ENCODE peak calls at places on chromosomes 11 and 22, in nine cellular contexts. R is HFFc6; T is chondrocyte; F is body of pancreas; S is fibroblast of lung; C is nephron progenitor cell; V is transverse colon; X is cardiac muscle cell; E is CD8-positive, alpha-beta T cell. W is an unnamed sample.

GRCh38 chr22:24289138-24289537 is 18.5 kb downstream of the SPECC1L start:
- DNase-seq in T (no peak), R (peak), C (no peak), S (peak), X (peak), V (no peak), E (no peak), F (no peak), W (no peak)

GRCh38 chr11:120751550-120751949 is 240.0 kb downstream of the GRIK4 start:
- DNase-seq in V (no peak), R (no peak), C (no peak), X (no peak), S (no peak), T (no peak), F (no peak), E (no peak), W (no peak)

GRCh38 chr11:110299006-110299785 is 2.8 kb upstream of the RDX start:
- DNase-seq in R (no peak), X (no peak), E (no peak), T (no peak), F (no peak), S (no peak), C (no peak), V (no peak), W (no peak)

GRCh38 chr11:59754494-59754858 is 700 bp upstream of the STX3 start:
- DNase-seq in S (peak), E (peak), T (no peak), R (no peak), X (no peak), V (peak), F (peak), C (peak), W (peak)

GRCh38 chr11:61749607-61750217 is 2.7 kb upstream of the MYRF start:
- DNase-seq in C (peak), E (no peak), T (no peak), R (no peak), X (peak), S (peak), V (no peak), F (no peak), W (no peak)

GRCh38 chr22:47567741-47568140 is 805.3 kb downstream of the TBC1D22A start:
- DNase-seq in C (no peak), R (no peak), X (no peak), T (no peak), S (no peak), V (no peak), F (no peak), E (no peak), W (no peak)

GRCh38 chr11:27907534-27907933 is 200.4 kb downstream of the KIF18A start:
- DNase-seq in E (no peak), F (no peak), C (no peak), T (no peak), R (no peak), V (no peak), S (no peak), X (peak), W (no peak)

GRCh38 chr22:26169312-26170111 is at the start of gene SEZ6L:
- DNase-seq in R (no peak), E (no peak), X (no peak), V (no peak), S (peak), T (no peak), F (peak), C (peak), W (no peak)

GRCh38 chr22:46233231-46233630 is 16.9 kb downstream of the CDPF1 start:
- DNase-seq in S (peak), C (no peak), T (no peak), V (no peak), E (no peak), X (no peak), F (peak), R (peak), W (no peak)

GRCh38 chr22:24977370-24978230 is 25.1 kb downstream of the KIAA1671 start:
- DNase-seq in X (peak), V (peak), C (peak), E (no peak), R (no peak), S (no peak), T (no peak), F (peak), W (no peak)

GRCh38 chr11:44018127-44018521 is 29.7 kb upstream of the ACCSL start:
- DNase-seq in R (no peak), C (no peak), V (no peak), S (no peak), E (no peak), F (no peak), X (no peak), T (no peak), W (no peak)

GRCh38 chr22:42719133-42719532 is 1.5 kb downstream of the A4GALT start:
- DNase-seq in F (no peak), V (no peak), R (peak), T (no peak), X (peak), E (no peak), C (no peak), S (no peak), W (no peak)
- TF ChIP-seq CTCF in F (no peak), V (no peak), R (no peak), T (peak), X (no peak), E (no peak), C (no peak), S (no peak), W (no peak)

GRCh38 chr11:870418-870817 is 27.8 kb downstream of the TSPAN4 start:
- DNase-seq in T (no peak), S (no peak), X (no peak), E (no peak), V (no peak), C (no peak), F (no peak), R (no peak), W (no peak)

GRCh38 chr11:869399-870126 is 26.9 kb downstream of the TSPAN4 start:
- DNase-seq in T (no peak), E (no peak), F (no peak), S (no peak), X (no peak), C (no peak), R (no peak), V (no peak), W (no peak)

GRCh38 chr11:871472-871871 is 28.8 kb downstream of the TSPAN4 start:
- DNase-seq in C (no peak), F (no peak), E (no peak), V (no peak), X (no peak), S (no peak), T (no peak), R (no peak), W (no peak)

GRCh38 chr11:868802-869201 is 26.1 kb downstream of the TSPAN4 start:
- DNase-seq in T (no peak), E (no peak), F (no peak), X (no peak), C (no peak), R (no peak), V (no peak), S (no peak), W (no peak)

DNA sequence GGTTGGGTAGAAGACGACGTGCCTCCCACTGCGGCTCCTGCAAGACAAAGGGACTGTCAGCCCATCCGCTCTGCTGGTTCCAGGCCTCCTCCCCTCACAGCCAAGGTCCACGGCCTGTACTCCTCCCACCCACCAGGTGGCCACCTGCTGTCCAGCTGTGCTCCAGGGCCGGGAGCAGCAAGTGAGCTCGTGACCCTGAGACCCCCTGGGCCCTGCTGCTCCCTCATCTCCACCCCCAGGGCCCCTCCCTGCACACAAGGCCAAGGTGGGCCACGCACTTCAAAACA is 27.4 kb downstream of the TSPAN4 start:
- DNase-seq in C (peak), X (no peak), R (no peak), F (no peak), S (no peak), V (no peak), E (no peak), T (no peak), W (no peak)
- TF ChIP-seq CTCF in C (peak), X (peak), R (peak), F (no peak), S (no peak), V (no peak), E (no peak), T (peak), W (peak)

DNA sequence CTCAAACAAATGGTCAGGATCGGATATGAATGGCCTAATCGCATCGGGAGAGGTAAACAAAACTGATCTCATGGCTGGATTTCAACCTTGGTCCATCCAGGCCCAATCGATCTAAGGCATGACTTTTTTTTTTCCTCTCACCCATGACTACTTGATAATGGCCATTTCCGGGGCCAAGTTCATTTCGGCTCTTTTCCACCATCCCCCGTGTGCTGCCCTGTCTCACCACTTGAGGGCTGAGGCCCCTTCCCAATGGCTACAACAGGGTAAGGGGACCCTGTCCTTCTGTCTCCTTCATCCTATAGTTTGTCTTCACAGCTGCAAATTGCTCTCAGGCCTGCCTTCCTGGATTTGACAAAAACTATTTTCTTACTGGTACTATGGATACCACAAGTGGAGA is 26.7 kb downstream of the GRAP2 start:
- DNase-seq in E (no peak), X (no peak), V (no peak), S (no peak), R (no peak), T (no peak), C (no peak), F (no peak), W (no peak)
- TF ChIP-seq CTCF in E (peak), X (peak), V (no peak), S (peak), R (no peak), T (no peak), C (peak), F (no peak), W (peak)

GRCh38 chr11:115645631-115646271 is 141.5 kb upstream of the CADM1 start:
- DNase-seq in C (peak), F (peak), R (no peak), X (no peak), V (no peak), E (no peak), T (no peak), S (no peak), W (no peak)
- TF ChIP-seq CTCF in C (no peak), F (no peak), R (no peak), X (no peak), V (no peak), E (no peak), T (no peak), S (no peak), W (no peak)

DNA sequence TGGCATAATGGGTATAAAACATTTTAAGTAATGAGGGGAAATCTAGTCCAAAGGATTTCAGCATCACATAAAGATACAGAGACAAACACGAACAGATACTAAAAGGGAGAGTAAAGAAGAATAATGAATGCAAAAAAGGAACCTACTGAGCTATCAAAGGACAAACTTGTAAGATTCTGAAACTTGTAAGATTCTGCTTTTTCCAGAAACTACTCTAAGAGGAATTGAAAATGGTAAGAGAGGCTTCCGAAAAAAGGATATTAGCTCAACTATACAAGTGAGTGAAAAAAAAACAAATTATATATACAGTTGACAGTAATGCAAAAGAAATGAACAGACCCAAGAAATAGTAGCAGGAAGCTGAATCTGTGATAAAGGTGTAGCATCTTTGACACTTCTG is 37.7 kb downstream of the POLD3 start:
- DNase-seq in E (no peak), V (no peak), F (no peak), C (no peak), R (no peak), X (no peak), S (no peak), T (no peak), W (no peak)
- TF ChIP-seq CTCF in E (no peak), V (no peak), F (no peak), C (no peak), R (no peak), X (no peak), S (no peak), T (no peak), W (no peak)

GRCh38 chr11:96338910-96339703 is 3.9 kb downstream of the MAML2 start:
- DNase-seq in X (peak), T (no peak), S (peak), C (no peak), V (peak), E (no peak), R (peak), F (no peak), W (no peak)
- TF ChIP-seq CTCF in X (no peak), T (no peak), S (no peak), C (no peak), V (no peak), E (no peak), R (peak), F (no peak), W (no peak)